ENCODE peak calls at places on chromosomes 16 and 17, in eight cellular contexts. C is tibial nerve; I is AG09309; J is neural progenitor cell; F is CD8-positive, alpha-beta memory T cell; R is A549; E is MM.1S; P is aorta. M is an unnamed sample.

GRCh38 chr16:2783581-2784375 is 3.6 kb downstream of the PRSS33 start:
- DNase-seq in C (no peak), J (no peak), P (peak), F (peak), I (no peak), E (no peak), R (no peak), M (no peak)

GRCh38 chr17:29958947-29959657 is 17.7 kb downstream of the EFCAB5 start:
- DNase-seq in C (no peak), E (no peak), J (no peak), F (no peak), R (no peak), P (no peak), I (no peak), M (no peak)

GRCh38 chr17:79104898-79105600 is 30.4 kb downstream of the ENGASE start:
- DNase-seq in E (no peak), I (no peak), F (no peak), R (no peak), P (no peak), C (no peak), J (peak), M (no peak)

GRCh38 chr16:89330177-89330856 is 112.8 kb downstream of the ZNF778 start:
- DNase-seq in J (no peak), C (no peak), P (peak), R (peak), F (peak), E (no peak), I (no peak), M (no peak)

GRCh38 chr16:35569413-35569812 is 2110.0 kb downstream of the TP53TG3F start:
- DNase-seq in F (no peak), E (no peak), P (no peak), I (no peak), R (no peak), J (no peak), C (no peak), M (no peak)

GRCh38 chr17:34126496-34126895 is 128.6 kb upstream of the CCL2 start:
- DNase-seq in R (no peak), C (no peak), J (no peak), F (no peak), I (no peak), P (no peak), E (no peak), M (no peak)

GRCh38 chr17:72416054-72416691 is 295.4 kb downstream of the SOX9 start:
- DNase-seq in I (no peak), R (no peak), C (no peak), E (no peak), P (no peak), J (peak), F (no peak), M (no peak)

GRCh38 chr17:78357177-78357586 is 2.7 kb downstream of the SOCS3 start:
- DNase-seq in P (peak), C (no peak), R (no peak), E (no peak), J (no peak), F (no peak), I (no peak), M (no peak)

GRCh38 chr16:66515543-66516171 is 34.3 kb downstream of the TK2 start:
- DNase-seq in C (no peak), J (no peak), P (peak), F (no peak), I (no peak), E (peak), R (peak), M (peak)

GRCh38 chr16:17224859-17225258 is 245.9 kb downstream of the XYLT1 start:
- DNase-seq in P (no peak), I (peak), C (peak), F (no peak), J (no peak), E (no peak), R (no peak), M (peak)

GRCh38 chr17:57073626-57074025 is 11.4 kb upstream of the AKAP1 start:
- DNase-seq in F (no peak), R (no peak), P (no peak), E (no peak), I (no peak), C (no peak), J (no peak), M (no peak)

GRCh38 chr17:69175262-69175811 is 33.6 kb upstream of the ABCA6 start:
- DNase-seq in R (no peak), J (no peak), P (no peak), I (no peak), F (no peak), C (no peak), E (no peak), M (no peak)

GRCh38 chr17:13500947-13501346 is 100.8 kb downstream of the HS3ST3A1 start:
- DNase-seq in E (no peak), R (no peak), J (no peak), I (no peak), C (no peak), F (no peak), P (no peak), M (no peak)

GRCh38 chr17:13503526-13503925 is 98.2 kb downstream of the HS3ST3A1 start:
- DNase-seq in E (no peak), P (no peak), C (no peak), R (no peak), J (no peak), I (no peak), F (no peak), M (no peak)

GRCh38 chr17:13498184-13498583 is 103.5 kb downstream of the HS3ST3A1 start:
- DNase-seq in I (no peak), R (no peak), F (no peak), E (no peak), P (no peak), J (no peak), C (no peak), M (no peak)

DNA sequence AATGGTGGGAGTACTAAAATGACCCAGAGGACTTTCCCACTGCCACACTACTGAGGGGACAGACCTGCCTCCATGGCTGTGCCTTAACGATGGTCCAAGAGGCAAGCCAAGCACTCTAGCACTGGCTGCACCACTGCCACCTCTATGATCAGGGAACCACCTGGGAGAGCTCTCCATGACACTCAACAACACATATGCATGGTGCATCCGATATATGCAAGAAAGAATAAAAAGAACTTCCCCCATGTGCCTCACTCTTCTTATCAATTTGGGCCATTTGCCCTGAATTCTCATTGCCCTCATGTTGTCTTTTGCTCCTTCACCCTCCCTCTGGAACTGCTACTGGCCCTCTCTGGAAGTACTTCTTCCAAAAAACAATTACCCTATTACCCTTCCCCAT is 99.5 kb downstream of the HS3ST3A1 start:
- DNase-seq in F (no peak), I (no peak), E (no peak), C (no peak), R (no peak), J (no peak), P (no peak), M (no peak)
- H3K4me3 ChIP-seq in F (no peak), I (no peak), E (no peak), C (no peak), R (no peak), J (no peak), P (no peak), M (no peak)

DNA sequence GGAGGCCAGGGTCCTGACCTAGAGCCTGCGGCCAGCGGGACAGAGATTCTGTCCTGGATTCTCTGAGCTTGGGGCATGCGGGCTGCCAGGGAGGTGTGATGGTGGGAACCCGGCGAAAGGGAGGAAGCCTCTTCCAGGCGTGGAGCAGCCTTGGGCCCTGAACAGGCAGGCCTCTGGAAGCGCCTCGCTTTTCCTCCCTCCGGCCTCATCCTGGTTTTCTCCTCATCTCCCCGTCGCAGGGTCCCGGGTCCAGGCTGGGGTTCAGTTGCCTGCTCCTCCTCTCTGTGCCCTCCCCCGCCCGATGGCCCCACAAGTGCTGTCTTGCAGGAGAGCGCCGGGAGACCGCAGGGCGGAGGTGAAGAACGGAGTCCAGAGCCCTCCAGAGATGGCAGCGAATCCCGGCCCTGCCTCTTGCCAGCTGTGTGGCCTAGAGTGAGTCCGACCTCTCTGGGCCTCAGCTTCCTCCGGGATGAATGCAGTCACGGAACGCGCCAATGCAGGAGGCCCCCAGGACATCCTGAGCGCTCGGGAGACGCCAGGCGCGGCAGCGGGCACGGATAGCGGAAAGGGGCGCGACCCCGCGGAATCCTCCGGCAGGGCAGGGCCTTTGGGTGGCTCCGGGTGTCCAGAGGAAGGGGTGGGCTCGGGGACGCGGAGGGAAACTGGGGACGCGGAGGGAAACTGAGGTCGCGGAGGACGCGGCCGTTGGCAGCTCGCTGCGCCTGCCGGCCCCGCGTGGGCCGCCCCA is 553 bp upstream of the RAB11FIP4 start:
- DNase-seq in R (no peak), C (no peak), I (no peak), J (peak), P (peak), F (no peak), E (no peak), M (peak)
- H3K4me3 ChIP-seq in R (peak), C (peak), I (peak), J (peak), P (peak), F (no peak), E (no peak), M (no peak)

DNA sequence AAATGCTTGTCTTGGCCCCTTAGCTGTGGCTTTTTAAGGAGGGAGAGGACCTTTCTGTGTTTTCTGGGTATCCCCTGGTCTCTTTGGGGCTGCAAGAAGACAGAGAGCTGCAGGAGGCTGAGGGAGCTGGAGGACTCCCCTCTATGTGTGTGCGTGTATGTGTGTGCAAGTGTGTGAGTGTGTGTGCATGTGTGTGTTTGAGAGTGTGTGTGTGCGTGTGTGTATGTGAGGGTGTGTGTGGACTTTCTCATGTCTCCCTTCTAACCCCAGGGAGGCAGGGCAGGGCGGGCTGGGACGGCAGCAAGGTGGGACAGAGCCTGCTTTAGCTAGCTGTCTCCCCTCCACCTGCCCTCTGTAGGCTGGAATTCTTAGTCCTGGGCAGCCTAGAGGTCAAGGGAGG is 1.9 kb downstream of the PRSS54 start:
- DNase-seq in P (no peak), E (no peak), J (no peak), F (no peak), I (no peak), C (no peak), R (no peak), M (no peak)
- H3K4me3 ChIP-seq in P (no peak), E (no peak), J (no peak), F (no peak), I (no peak), C (no peak), R (no peak), M (no peak)

GRCh38 chr17:63524051-63524450 is 893 bp downstream of the KCNH6 start:
- DNase-seq in E (no peak), I (no peak), R (no peak), C (no peak), P (no peak), J (no peak), F (no peak), M (no peak)
- H3K4me3 ChIP-seq in E (no peak), I (no peak), R (no peak), C (no peak), P (no peak), J (no peak), F (no peak), M (no peak)

DNA sequence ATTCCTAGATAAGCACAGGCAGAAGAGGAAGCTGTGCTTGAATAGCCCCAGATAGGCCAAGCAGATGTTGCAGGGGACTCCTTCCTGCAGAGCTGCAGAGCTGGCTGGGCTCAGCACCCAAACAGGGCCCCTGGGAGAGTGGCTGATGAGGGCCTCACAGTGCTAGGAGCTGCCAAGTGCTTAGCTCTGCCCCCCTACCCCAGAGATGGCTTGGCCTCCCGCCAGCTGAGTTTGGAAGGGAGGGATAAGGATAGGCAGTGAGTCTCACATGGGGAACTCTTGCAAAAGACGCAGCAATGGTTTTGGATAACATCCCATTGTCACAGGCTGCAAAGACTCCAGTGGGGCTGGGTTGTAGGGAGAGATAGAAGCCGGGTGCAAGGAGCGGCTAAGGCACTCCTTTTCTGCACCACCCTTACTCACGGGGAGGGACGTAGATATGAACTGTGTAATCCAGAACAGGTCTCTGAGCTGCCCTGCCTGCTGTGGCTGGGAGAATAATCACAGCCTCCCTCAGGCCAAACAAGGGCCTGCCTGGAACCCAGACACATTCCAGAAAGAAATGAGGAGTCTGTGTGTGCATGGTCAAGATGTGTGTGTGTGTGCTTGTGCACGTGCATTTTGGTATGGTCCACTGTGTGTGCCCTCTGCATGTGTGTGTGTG is 52.9 kb upstream of the MAF start:
- DNase-seq in P (no peak), R (no peak), C (no peak), I (no peak), E (no peak), F (no peak), J (no peak), M (no peak)
- H3K4me3 ChIP-seq in P (no peak), R (no peak), C (no peak), I (no peak), E (no peak), F (no peak), J (no peak), M (no peak)